ENCODE peak calls at places on chromosome 1, in six cellular contexts. P is D721Med; S is stimulated activated CD4-positive, alpha-beta T cell treated with anti-CD3 and anti-CD28 coated beads, Interleukin-1b, Interleukin-23, amount 100 ng/mL, for 1 hour; F is activated CD4-positive, alpha-beta T cell treated with anti-CD3 and anti-CD28 coated beads, Interleukin-2, amount 10 ng/mL, durations not matched to agents 7 days and 5 days; M is cerebellar cortex; Z is NCI-H1105 treated with DMSO at 0.1 percent for 48 hours. E is an unnamed sample.

GRCh38 chr1:39689214-39689613 is 2.0 kb downstream of the HPCAL4 start:
- DNase-seq in P (no peak), S (no peak), F (no peak), M (peak; percentile 72), Z (no peak), E (no peak)

GRCh38 chr1:110255388-110255787 is 45.3 kb downstream of the KCNC4 start:
- DNase-seq in P (no peak), S (no peak), F (peak; percentile 16), M (peak; percentile 89), Z (peak; percentile 28), E (no peak)

GRCh38 chr1:3890389-3891328 is 9.4 kb downstream of the C1orf174 start:
- DNase-seq in P (no peak), S (no peak), F (peak; percentile 31), M (no peak), Z (no peak), E (no peak)

GRCh38 chr1:212782422-212783154 is 9.0 kb downstream of the NSL1 start:
- DNase-seq in P (no peak), S (no peak), F (no peak), M (peak; percentile 31), Z (peak; percentile 49), E (no peak)

GRCh38 chr1:46509414-46509813 is 19.8 kb downstream of the DMBX1 start:
- DNase-seq in P (no peak), S (no peak), F (no peak), M (no peak), Z (no peak), E (no peak)

GRCh38 chr1:151935154-151935553 is 25.8 kb upstream of the THEM4 start:
- DNase-seq in P (no peak), S (no peak), F (no peak), M (no peak), Z (no peak), E (no peak)

GRCh38 chr1:22117851-22118250 is 25.0 kb downstream of the WNT4 start:
- DNase-seq in P (no peak), S (no peak), F (no peak), M (no peak), Z (peak; percentile 4), E (no peak)

GRCh38 chr1:202589190-202589680 is 121.0 kb downstream of the SYT2 start:
- DNase-seq in P (no peak), S (no peak), F (no peak), M (no peak), Z (no peak), E (no peak)

GRCh38 chr1:96292141-96292540 is 429.4 kb upstream of the PTBP2 start:
- DNase-seq in P (no peak), S (no peak), F (no peak), M (no peak), Z (no peak), E (no peak)

GRCh38 chr1:9589719-9590157 is 1.0 kb downstream of the TMEM201 start:
- DNase-seq in P (no peak), S (no peak), F (no peak), M (no peak), Z (no peak), E (no peak)